ENCODE peak calls at places on chromosomes 7 and 10, in five cellular contexts. T, V, P, U and L are unnamed samples.

GRCh38 chr7:127588697-127589482 is 679 bp downstream of the ARF5 start:
- DNase-seq in T (peak), V (peak), P (peak), U (peak), L (peak)

GRCh38 chr7:134547738-134548054 is 1.2 kb upstream of the AKR1B15 start:
- DNase-seq in T (peak), V (peak), P (peak), U (no peak), L (no peak)

GRCh38 chr10:3776796-3777571 is 8.0 kb downstream of the KLF6 start:
- DNase-seq in T (peak), V (peak), P (peak), U (no peak), L (peak)

GRCh38 chr7:16399916-16400895 is 21.1 kb downstream of the CRPPA start:
- DNase-seq in T (no peak), V (no peak), P (no peak), U (no peak), L (no peak)

GRCh38 chr10:34701194-34701593 is 113.9 kb downstream of the PARD3 start:
- DNase-seq in T (no peak), V (no peak), P (no peak), U (no peak), L (no peak)

GRCh38 chr10:8544057-8544380 is 489.5 kb downstream of the GATA3 start:
- DNase-seq in T (no peak), V (peak), P (no peak), U (no peak), L (no peak)

GRCh38 chr7:151759591-151760042 is 117.3 kb downstream of the PRKAG2 start:
- DNase-seq in T (peak), V (peak), P (peak), U (peak), L (peak)

GRCh38 chr7:15720849-15721471 is 34.5 kb upstream of the MEOX2 start:
- DNase-seq in T (peak), V (no peak), P (peak), U (peak), L (peak)

GRCh38 chr10:101001225-101002035 is 1.8 kb downstream of the LZTS2 start:
- DNase-seq in T (peak), V (peak), P (peak), U (no peak), L (peak)

GRCh38 chr7:56092789-56093531 is at the start of gene PHKG1:
- DNase-seq in T (peak), V (peak), P (peak), U (no peak), L (peak)

GRCh38 chr10:101481256-101481655 is 106.8 kb downstream of the POLL start:
- DNase-seq in T (no peak), V (no peak), P (no peak), U (no peak), L (no peak)

GRCh38 chr7:923108-924041 is 31.1 kb downstream of the ADAP1 start:
- DNase-seq in T (peak), V (no peak), P (peak), U (no peak), L (peak)

GRCh38 chr10:93485690-93486089 is 3.6 kb upstream of the MYOF start:
- DNase-seq in T (no peak), V (no peak), P (no peak), U (no peak), L (no peak)

GRCh38 chr7:95861041-95861440 is 88.7 kb downstream of the DYNC1I1 start:
- DNase-seq in T (no peak), V (no peak), P (no peak), U (no peak), L (no peak)

GRCh38 chr7:156000601-156001396 is 188.5 kb upstream of the SHH start:
- DNase-seq in T (no peak), V (no peak), P (no peak), U (no peak), L (no peak)

GRCh38 chr10:127408733-127409132 is 140.4 kb upstream of the NPS start:
- DNase-seq in T (no peak), V (no peak), P (no peak), U (no peak), L (no peak)

GRCh38 chr7:101942603-101943210 is 125.3 kb downstream of the CUX1 start:
- DNase-seq in T (no peak), V (peak), P (no peak), U (no peak), L (no peak)

GRCh38 chr7:130371059-130371458 is 9.2 kb upstream of the CPA1 start:
- DNase-seq in T (no peak), V (no peak), P (no peak), U (no peak), L (peak)

GRCh38 chr7:116801092-116801710 is 61.2 kb upstream of the CAPZA2 start:
- DNase-seq in T (peak), V (no peak), P (no peak), U (no peak), L (no peak)

GRCh38 chr10:64261676-64262075 is 740.5 kb downstream of the REEP3 start:
- DNase-seq in T (no peak), V (no peak), P (no peak), U (no peak), L (no peak)

GRCh38 chr10:93080350-93081046 is 6.8 kb downstream of the CYP26A1 start:
- DNase-seq in T (peak), V (no peak), P (peak), U (no peak), L (peak)

GRCh38 chr7:132386249-132386681 is 190.0 kb downstream of the PLXNA4 start:
- DNase-seq in T (no peak), V (no peak), P (peak), U (no peak), L (peak)

GRCh38 chr7:94324380-94325120 is 70.1 kb upstream of the COL1A2 start:
- DNase-seq in T (no peak), V (no peak), P (no peak), U (no peak), L (no peak)

GRCh38 chr10:15370212-15370740 is 813 bp downstream of the FAM171A1 start:
- DNase-seq in T (peak), V (peak), P (peak), U (peak), L (peak)

GRCh38 chr7:148084138-148084537 is 506.4 kb upstream of the C7orf33 start:
- DNase-seq in T (peak), V (peak), P (peak), U (peak), L (peak)

GRCh38 chr10:102811346-102811745 is 25.9 kb downstream of the CYP17A1 start:
- DNase-seq in T (no peak), V (no peak), P (no peak), U (no peak), L (no peak)

GRCh38 chr10:7470371-7470770 is 59.5 kb upstream of the SFMBT2 start:
- DNase-seq in T (no peak), V (no peak), P (no peak), U (no peak), L (no peak)

GRCh38 chr7:121544726-121545125 is 148.6 kb upstream of the FAM3C start:
- DNase-seq in T (peak), V (peak), P (no peak), U (no peak), L (no peak)

GRCh38 chr7:134686782-134687181 is 40.1 kb downstream of the BPGM start:
- DNase-seq in T (no peak), V (no peak), P (no peak), U (no peak), L (no peak)

GRCh38 chr10:80474597-80474910 is 20.4 kb downstream of the TSPAN14 start:
- DNase-seq in T (no peak), V (no peak), P (no peak), U (no peak), L (no peak)

GRCh38 chr10:11546581-11546980 is 64.9 kb downstream of the USP6NL start:
- DNase-seq in T (no peak), V (no peak), P (no peak), U (no peak), L (no peak)
- H3K27ac ChIP-seq in T (no peak), V (no peak), P (no peak), U (no peak), L (no peak)

GRCh38 chr7:36942062-36942461 is 217.8 kb upstream of the AOAH start:
- DNase-seq in T (no peak), V (no peak), P (no peak), U (no peak), L (no peak)

GRCh38 chr7:36941359-36941758 is 217.1 kb upstream of the AOAH start:
- DNase-seq in T (no peak), V (no peak), P (no peak), U (no peak), L (no peak)

GRCh38 chr7:36942558-36943354 is 218.5 kb upstream of the AOAH start:
- DNase-seq in T (no peak), V (no peak), P (no peak), U (no peak), L (no peak)

GRCh38 chr7:36937754-36938551 is 213.7 kb upstream of the AOAH start:
- DNase-seq in T (no peak), V (no peak), P (no peak), U (no peak), L (no peak)

GRCh38 chr7:36939816-36940215 is 215.5 kb upstream of the AOAH start:
- DNase-seq in T (no peak), V (no peak), P (no peak), U (no peak), L (no peak)
- H3K4me3 ChIP-seq in T (no peak), V (no peak), P (no peak), U (no peak), L (no peak)

GRCh38 chr7:43905954-43906326 is 456 bp downstream of the URGCP start:
- DNase-seq in T (peak), V (peak), P (peak), U (no peak), L (peak)

GRCh38 chr7:43904533-43905208 is 1.7 kb downstream of the URGCP start:
- DNase-seq in T (no peak), V (no peak), P (no peak), U (no peak), L (no peak)

GRCh38 chr7:43902542-43903054 is 3.8 kb downstream of the URGCP start:
- DNase-seq in T (no peak), V (no peak), P (no peak), U (no peak), L (no peak)

GRCh38 chr7:43906327-43907010 is at the start of gene URGCP:
- DNase-seq in T (no peak), V (peak), P (peak), U (no peak), L (peak)

GRCh38 chr7:43905209-43905946 is 1.0 kb downstream of the URGCP start:
- DNase-seq in T (no peak), V (no peak), P (no peak), U (no peak), L (no peak)
- H3K27ac ChIP-seq in T (no peak), V (peak), P (peak), U (no peak), L (peak)

DNA sequence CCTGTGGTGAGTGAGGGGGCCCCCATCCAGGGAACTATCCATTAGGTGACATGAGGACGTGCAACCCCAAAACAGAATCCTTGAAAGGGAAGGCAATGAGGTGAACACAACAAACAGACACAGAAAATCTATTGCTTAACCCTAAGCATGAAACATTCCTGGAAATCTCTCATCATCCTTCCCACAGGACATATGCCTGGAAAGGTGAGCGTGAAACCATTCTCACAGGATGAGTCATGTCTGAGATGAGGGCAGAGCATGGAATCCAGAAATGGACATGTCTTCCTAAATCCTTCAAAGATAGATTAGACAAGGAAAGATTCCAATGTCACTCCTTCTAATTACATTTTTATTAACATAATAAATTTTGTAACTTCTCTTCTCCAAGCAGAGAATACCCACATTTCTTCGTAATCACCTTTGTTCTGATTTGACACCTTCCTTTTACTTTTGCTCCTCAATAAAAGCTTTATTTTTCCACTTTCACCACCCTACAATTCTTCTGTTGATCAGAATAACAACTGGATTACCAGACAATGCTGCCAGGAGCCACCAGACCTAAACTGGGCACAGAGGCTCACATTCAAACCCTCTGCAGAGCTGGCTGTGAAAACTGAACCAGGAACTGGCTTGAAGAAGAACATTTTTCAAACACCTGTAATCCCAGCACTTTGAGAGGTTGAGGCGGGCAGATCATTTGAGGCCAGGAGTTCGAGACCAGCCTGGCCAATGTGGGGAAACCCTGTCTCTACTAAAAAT is 67.2 kb downstream of the COBL start:
- DNase-seq in T (no peak), V (no peak), P (no peak), U (no peak), L (no peak)
- H3K4me3 ChIP-seq in T (no peak), V (no peak), P (no peak), U (no peak), L (no peak)

DNA sequence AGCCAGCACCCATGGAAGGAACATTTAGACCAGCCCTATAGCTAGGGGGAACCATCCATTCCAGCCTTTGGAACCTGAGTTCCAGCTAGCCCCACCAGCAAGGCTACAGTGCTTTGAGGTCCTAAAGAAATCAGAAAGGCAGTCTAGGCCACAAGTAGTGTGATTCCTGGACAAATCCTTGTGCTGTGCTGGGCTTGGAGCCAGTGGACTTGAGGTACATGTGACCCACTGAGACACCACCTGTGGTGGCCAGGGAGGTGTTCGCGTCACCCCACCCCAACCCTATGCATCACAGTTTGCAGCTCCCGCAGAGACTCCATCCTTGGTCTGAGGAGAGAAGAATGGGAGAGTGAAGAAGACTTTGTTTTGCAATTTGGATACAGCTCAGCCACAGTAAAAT is 31.8 kb downstream of the ZNF277 start:
- DNase-seq in T (no peak), V (no peak), P (no peak), U (no peak), L (no peak)
- H3K27ac ChIP-seq in T (no peak), V (no peak), P (no peak), U (no peak), L (no peak)

GRCh38 chr10:11741608-11742007 is 574 bp upstream of the ECHDC3 start:
- DNase-seq in T (no peak), V (no peak), P (no peak), U (no peak), L (no peak)

GRCh38 chr10:11742009-11742778 is at the start of gene ECHDC3:
- DNase-seq in T (peak), V (peak), P (peak), U (peak), L (no peak)

GRCh38 chr10:11742779-11743298 is 657 bp downstream of the ECHDC3 start:
- DNase-seq in T (no peak), V (no peak), P (peak), U (no peak), L (no peak)

GRCh38 chr10:11745045-11745444 is 2.9 kb downstream of the ECHDC3 start:
- DNase-seq in T (no peak), V (no peak), P (no peak), U (no peak), L (no peak)

DNA sequence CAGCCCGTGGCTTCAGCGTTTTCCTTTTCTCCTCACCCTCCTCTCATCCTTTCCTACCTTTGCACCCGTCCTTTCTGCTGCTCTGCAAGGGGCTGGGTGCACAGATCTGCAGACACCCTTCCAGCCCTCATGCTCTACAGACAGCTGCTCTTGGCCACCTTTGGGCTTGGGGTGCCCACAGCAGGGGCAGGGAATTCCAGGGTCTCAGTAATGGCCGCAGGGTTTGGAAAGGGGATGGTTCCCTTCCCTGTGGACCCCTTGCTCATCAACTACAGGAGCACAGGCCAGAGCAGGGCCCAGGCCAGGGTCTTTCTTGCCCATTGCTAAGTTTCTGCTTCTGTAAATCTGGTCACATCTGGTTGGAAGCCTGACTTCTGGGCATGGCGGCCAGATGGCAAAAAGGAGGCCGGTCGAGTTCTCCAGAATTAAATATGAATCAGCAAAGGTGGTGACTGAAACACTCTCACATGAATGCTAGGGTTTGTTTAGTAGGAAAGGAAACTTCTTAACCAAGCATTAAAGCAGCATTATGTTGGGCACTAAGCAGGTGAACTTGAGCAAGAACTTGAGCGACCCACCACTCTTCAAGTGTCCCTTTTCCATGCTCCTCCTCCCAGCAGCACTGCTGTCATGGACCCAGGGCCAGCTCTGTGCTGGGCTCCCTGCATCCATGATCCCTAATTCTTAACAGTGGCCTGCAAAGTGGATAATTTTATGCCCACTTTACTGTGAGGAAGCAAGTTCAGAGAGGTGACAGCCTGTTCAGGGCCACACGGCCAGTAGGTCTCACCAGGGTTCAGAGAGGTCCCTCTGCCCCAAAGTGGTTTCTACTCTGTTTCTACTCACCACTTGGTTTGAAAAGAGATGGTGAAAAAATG is 1.5 kb downstream of the ECHDC3 start:
- DNase-seq in T (no peak), V (no peak), P (no peak), U (no peak), L (no peak)
- H3K4me3 ChIP-seq in T (no peak), V (no peak), P (peak), U (no peak), L (no peak)

GRCh38 chr10:76397210-76397881 is 965.9 kb downstream of the LRMDA start:
- DNase-seq in T (peak), V (peak), P (peak), U (no peak), L (no peak)
- H3K27ac ChIP-seq in T (peak), V (peak), P (peak), U (no peak), L (no peak)

GRCh38 chr10:110486680-110487410 is 10.9 kb upstream of the DUSP5 start:
- DNase-seq in T (no peak), V (no peak), P (no peak), U (no peak), L (no peak)
- H3K4me3 ChIP-seq in T (no peak), V (no peak), P (no peak), U (no peak), L (no peak)

GRCh38 chr10:124701881-124702656 is 42.1 kb downstream of the FAM53B start:
- DNase-seq in T (peak), V (no peak), P (no peak), U (no peak), L (no peak)
- H3K27ac ChIP-seq in T (peak), V (peak), P (peak), U (no peak), L (no peak)